ENCODE peak calls at places on chromosomes 4 and X, in seven cellular contexts. A, X, I, M, O, D and W are unnamed samples.

GRCh38 chr4:164442167-164442566 is 311.8 kb upstream of the SMIM31 start:
- DNase-seq in D (no peak), O (peak; percentile 4), A (no peak), M (no peak), I (no peak), X (no peak), W (no peak)

GRCh38 chrX:47063179-47063578 is 15.1 kb upstream of the RGN start:
- DNase-seq in O (no peak), M (no peak), X (no peak), I (no peak), D (no peak), A (no peak), W (no peak)

GRCh38 chr4:108143515-108143914 is 25.2 kb downstream of the LEF1 start:
- DNase-seq in X (no peak), A (no peak), M (no peak), O (no peak), D (no peak), I (no peak), W (no peak)

GRCh38 chr4:120052840-120053239 is 13.8 kb downstream of the MAD2L1 start:
- DNase-seq in M (peak; percentile 30), X (no peak), A (no peak), D (no peak), I (peak; percentile 94), O (peak; percentile 99), W (no peak)

GRCh38 chrX:45745479-45745878 is 544.8 kb upstream of the DIPK2B start:
- DNase-seq in D (no peak), O (peak; percentile 57), I (peak; percentile 21), X (no peak), A (no peak), M (no peak), W (no peak)

GRCh38 chr4:38306482-38307071 is 346.4 kb downstream of the PTTG2 start:
- DNase-seq in O (no peak), I (no peak), M (no peak), A (no peak), X (no peak), D (no peak), W (peak; percentile 77)

GRCh38 chrX:103565752-103566151 is 19.6 kb upstream of the TCEAL4 start:
- DNase-seq in A (no peak), I (peak; percentile 56), O (peak; percentile 91), X (no peak), D (no peak), M (peak; percentile 31), W (no peak)

GRCh38 chrX:2862404-2862803 is 33.7 kb downstream of the GYG2 start:
- DNase-seq in D (no peak), A (no peak), I (no peak), M (no peak), X (no peak), O (no peak), W (no peak)

GRCh38 chr4:78149737-78150136 is 92.6 kb downstream of the FRAS1 start:
- DNase-seq in I (no peak), X (no peak), O (no peak), A (peak; percentile 20), D (no peak), M (no peak), W (no peak)

GRCh38 chr4:78293348-78293747 is 236.2 kb downstream of the FRAS1 start:
- DNase-seq in I (peak; percentile 42), O (no peak), X (no peak), D (no peak), A (no peak), M (peak; percentile 63), W (no peak)

GRCh38 chr4:23630110-23630509 is 259.7 kb downstream of the PPARGC1A start:
- DNase-seq in X (no peak), O (no peak), M (no peak), D (no peak), A (no peak), I (no peak), W (no peak)

GRCh38 chrX:154967603-154968002 is 54.9 kb downstream of the F8 start:
- DNase-seq in O (peak; percentile 18), X (no peak), M (no peak), I (no peak), D (no peak), A (no peak), W (no peak)

GRCh38 chr4:177726111-177726510 is 283.9 kb upstream of the AGA start:
- DNase-seq in O (peak; percentile 27), X (no peak), A (no peak), D (no peak), I (no peak), M (no peak), W (no peak)

GRCh38 chr4:100108869-100109268 is 81.4 kb downstream of the DDIT4L start:
- DNase-seq in A (no peak), D (no peak), M (no peak), I (no peak), O (no peak), X (no peak), W (no peak)

GRCh38 chrX:10174810-10175209 is 18.0 kb downstream of the CLCN4 start:
- DNase-seq in I (no peak), X (no peak), O (peak; percentile 21), M (peak; percentile 28), A (no peak), D (no peak), W (no peak)

GRCh38 chrX:23736030-23736429 is 7.0 kb downstream of the ACOT9 start:
- DNase-seq in I (peak; percentile 34), O (no peak), A (no peak), M (no peak), X (no peak), D (no peak), W (no peak)

GRCh38 chr4:157045507-157046127 is 30.3 kb upstream of the GLRB start:
- DNase-seq in D (no peak), M (peak; percentile 74), A (peak; percentile 53), X (no peak), O (peak; percentile 74), I (peak; percentile 75), W (peak; percentile 79)

GRCh38 chrX:20487227-20487626 is 220.5 kb upstream of the RPS6KA3 start:
- DNase-seq in D (no peak), I (no peak), X (no peak), A (no peak), M (peak; percentile 3), O (peak; percentile 19), W (no peak)

GRCh38 chr4:3439391-3439790 is 2.4 kb upstream of the HGFAC start:
- DNase-seq in O (no peak), I (no peak), D (no peak), X (no peak), M (no peak), A (no peak), W (no peak)

GRCh38 chr4:37715889-37716402 is 29.8 kb upstream of the RELL1 start:
- DNase-seq in I (peak; percentile 62), O (peak; percentile 80), X (no peak), M (no peak), A (no peak), D (no peak), W (no peak)

GRCh38 chr4:138757432-138757831 is 258.1 kb upstream of the NOCT start:
- DNase-seq in O (no peak), I (no peak), X (no peak), A (no peak), M (peak; percentile 10), D (no peak), W (no peak)

GRCh38 chrX:86348669-86349068 is 200.4 kb downstream of the DACH2 start:
- DNase-seq in X (no peak), O (no peak), I (no peak), D (no peak), M (no peak), A (no peak), W (no peak)

GRCh38 chrX:66638591-66639500 is at the start of gene EDA2R:
- DNase-seq in X (no peak), I (peak; percentile 55), D (no peak), O (no peak), M (peak; percentile 65), A (peak; percentile 57), W (peak; percentile 46)

GRCh38 chrX:110384490-110384889 is 25.8 kb downstream of the RTL9 start:
- DNase-seq in A (no peak), I (peak; percentile 26), M (no peak), X (no peak), D (no peak), O (peak; percentile 48), W (no peak)

GRCh38 chr4:113675731-113676707 is 85.5 kb downstream of the CAMK2D start:
- DNase-seq in X (no peak), D (no peak), M (no peak), O (peak; percentile 68), A (no peak), I (peak; percentile 36), W (no peak)

GRCh38 chr4:42341518-42342026 is 55.7 kb upstream of the SHISA3 start:
- DNase-seq in D (no peak), X (no peak), M (no peak), I (no peak), O (no peak), A (no peak), W (no peak)